ENCODE peak calls at places on chromosome 6, in ten cellular contexts. D is psoas muscle, Q is lung, H is spleen, G is AG04450, V is heart right ventricle, P is PC-9, E is ovary, F is cardiac muscle cell, M is fibroblast of pulmonary artery. S is an unnamed sample.

GRCh38 chr6:43887340-43887858 is 117.4 kb downstream of the VEGFA start:
- DNase-seq in D (no peak), Q (no peak), H (peak), G (no peak), V (no peak), P (peak), E (no peak), F (peak), M (no peak), S (no peak)

GRCh38 chr6:105453968-105454367 is 51.1 kb upstream of the PREP start:
- DNase-seq in D (no peak), Q (no peak), H (no peak), G (no peak), V (no peak), P (no peak), E (no peak), F (no peak), M (no peak), S (no peak)

GRCh38 chr6:30707281-30707850 is 9.7 kb downstream of the MDC1 start:
- DNase-seq in D (no peak), Q (no peak), H (peak), G (no peak), V (no peak), P (peak), E (no peak), F (no peak), M (no peak), S (no peak)

GRCh38 chr6:22026160-22026678 is 270.6 kb downstream of the PRL start:
- DNase-seq in D (no peak), Q (no peak), H (no peak), G (no peak), V (no peak), P (no peak), E (no peak), F (peak), M (no peak), S (no peak)

GRCh38 chr6:41408576-41408975 is 73.2 kb downstream of the NCR2 start:
- DNase-seq in D (no peak), Q (no peak), H (no peak), G (no peak), V (no peak), P (no peak), E (no peak), F (no peak), M (no peak), S (no peak)

GRCh38 chr6:95321106-95321505 is 256.2 kb upstream of the MANEA start:
- DNase-seq in D (no peak), Q (no peak), H (no peak), G (no peak), V (no peak), P (no peak), E (no peak), F (no peak), M (no peak), S (no peak)

GRCh38 chr6:41469951-41470340 is 76.2 kb upstream of the FOXP4 start:
- DNase-seq in D (no peak), Q (no peak), H (no peak), G (no peak), V (no peak), P (peak), E (peak), F (peak), M (no peak), S (no peak)

GRCh38 chr6:42498473-42499128 is 46.9 kb upstream of the TRERF1 start:
- DNase-seq in D (no peak), Q (peak), H (no peak), G (no peak), V (peak), P (no peak), E (no peak), F (no peak), M (no peak), S (no peak)

GRCh38 chr6:11058406-11058805 is 14.3 kb upstream of the ELOVL2 start:
- DNase-seq in D (no peak), Q (no peak), H (no peak), G (no peak), V (no peak), P (no peak), E (no peak), F (peak), M (no peak), S (no peak)

GRCh38 chr6:121999458-122000065 is 399.9 kb upstream of the HSF2 start:
- DNase-seq in D (no peak), Q (no peak), H (no peak), G (no peak), V (no peak), P (no peak), E (no peak), F (no peak), M (no peak), S (no peak)

GRCh38 chr6:156729248-156729647 is 47.9 kb upstream of the ARID1B start:
- DNase-seq in D (no peak), Q (no peak), H (no peak), G (no peak), V (no peak), P (peak), E (no peak), F (peak), M (peak), S (no peak)

GRCh38 chr6:16331328-16332174 is 93.2 kb downstream of the GMPR start:
- DNase-seq in D (peak), Q (peak), H (peak), G (no peak), V (peak), P (peak), E (peak), F (peak), M (peak), S (no peak)

GRCh38 chr6:56040271-56040670 is 164.9 kb upstream of the BMP5 start:
- DNase-seq in D (no peak), Q (no peak), H (no peak), G (no peak), V (no peak), P (no peak), E (no peak), F (peak), M (peak), S (no peak)

GRCh38 chr6:43742931-43743632 is 26.9 kb upstream of the VEGFA start:
- DNase-seq in D (no peak), Q (no peak), H (no peak), G (no peak), V (no peak), P (no peak), E (no peak), F (no peak), M (no peak), S (no peak)

GRCh38 chr6:120899932-120900331 is 434.3 kb downstream of the TBC1D32 start:
- DNase-seq in D (no peak), Q (no peak), H (no peak), G (no peak), V (no peak), P (no peak), E (no peak), F (no peak), M (no peak), S (no peak)

GRCh38 chr6:137808836-137809315 is 58.2 kb upstream of the TNFAIP3 start:
- DNase-seq in D (no peak), Q (no peak), H (no peak), G (no peak), V (no peak), P (no peak), E (no peak), F (no peak), M (no peak), S (no peak)

GRCh38 chr6:142482973-142483372 is 181.2 kb downstream of the ADGRG6 start:
- DNase-seq in D (no peak), Q (no peak), H (no peak), G (no peak), V (no peak), P (no peak), E (no peak), F (peak), M (no peak), S (no peak)

DNA sequence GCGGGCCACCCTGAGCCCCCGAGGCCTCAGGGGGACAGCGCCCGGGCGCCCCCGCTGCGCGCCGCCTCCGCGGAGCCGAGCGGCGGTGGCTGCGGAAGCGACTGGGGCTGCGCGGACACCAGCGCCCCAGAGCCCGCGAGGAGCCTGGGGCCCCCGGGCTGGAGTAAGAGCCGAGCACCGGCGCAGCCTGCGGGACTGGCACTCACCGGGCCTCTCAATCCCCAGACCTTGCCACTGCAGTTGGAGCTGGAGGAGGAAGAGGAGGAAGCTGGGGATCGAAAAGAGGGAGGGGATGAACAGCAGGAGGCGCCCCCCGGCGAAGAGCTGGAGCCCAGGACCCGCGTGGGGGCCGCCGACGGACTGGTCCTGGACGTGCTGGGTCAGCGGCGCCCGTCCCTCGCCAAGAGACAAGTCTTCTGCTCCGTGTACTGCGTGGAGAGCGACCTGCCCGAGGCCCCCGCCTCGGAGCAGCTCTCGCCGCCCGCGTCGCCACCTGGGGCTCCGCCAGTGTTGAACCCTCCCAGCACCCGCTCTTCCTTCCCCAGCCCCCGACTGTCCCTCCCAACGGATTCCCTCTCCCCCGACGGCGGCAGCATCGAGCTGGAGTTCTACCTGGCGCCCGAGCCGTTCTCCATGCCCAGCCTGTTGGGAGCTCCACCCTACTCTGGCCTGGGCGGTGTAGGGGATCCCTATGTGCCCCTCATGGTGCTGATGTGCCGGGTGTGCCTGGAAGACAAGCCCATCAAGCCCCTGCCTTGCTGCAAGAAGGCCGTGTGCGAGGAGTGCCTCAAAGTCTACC is 579 bp downstream of the RNF217 start:
- DNase-seq in D (peak), Q (peak), H (peak), G (no peak), V (peak), P (peak), E (peak), F (peak), M (peak), S (no peak)
- TF ChIP-seq CTCF in D (peak), Q (no peak), H (no peak), G (peak), V (no peak), P (peak), E (no peak), F (peak), M (no peak), S (peak)

GRCh38 chr6:128487055-128487454 is 33.3 kb downstream of the PTPRK start:
- DNase-seq in D (no peak), Q (no peak), H (no peak), G (no peak), V (no peak), P (no peak), E (no peak), F (no peak), M (no peak), S (no peak)
- TF ChIP-seq CTCF in D (no peak), Q (no peak), H (no peak), G (peak), V (no peak), P (peak), E (no peak), F (peak), M (peak), S (no peak)

DNA sequence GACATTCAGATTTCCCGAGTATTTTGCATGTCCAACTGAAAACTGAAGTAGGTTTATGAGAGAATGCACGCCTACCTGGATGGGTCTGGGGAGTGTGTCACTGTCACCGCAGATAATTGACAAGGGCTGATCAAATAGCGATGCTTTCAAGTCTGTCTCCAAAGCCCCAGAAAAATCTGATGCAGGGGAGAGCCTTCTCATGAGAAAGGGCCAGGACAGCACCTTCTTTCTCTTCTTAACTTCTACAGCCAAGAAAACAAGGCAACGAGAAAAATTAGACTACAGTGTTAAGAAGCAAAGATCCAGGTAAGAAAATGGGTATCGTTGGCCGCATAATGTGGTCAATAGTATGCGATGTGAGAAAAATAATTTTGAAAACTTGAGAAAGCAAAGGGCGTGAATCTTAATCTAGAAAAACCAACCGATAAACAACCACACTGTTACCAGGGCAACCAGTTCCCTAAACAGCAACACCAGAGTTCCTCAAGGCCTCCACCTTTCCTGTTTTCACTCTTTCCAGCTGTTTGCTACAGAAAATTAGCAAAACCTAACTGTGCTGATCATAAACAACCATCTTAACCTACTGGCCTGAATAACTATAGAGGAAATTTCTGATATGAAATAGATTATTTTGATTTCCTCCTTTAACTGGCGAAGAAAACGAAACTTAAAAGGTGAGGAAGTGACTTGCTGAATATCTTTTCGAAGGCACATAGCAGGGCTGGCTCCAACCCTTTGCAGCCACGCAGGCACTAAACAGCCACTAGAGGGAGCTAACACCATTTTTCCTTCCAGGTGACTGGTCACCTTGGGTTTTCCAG is 2.6 kb downstream of the TAGAP start:
- DNase-seq in D (peak), Q (peak), H (peak), G (peak), V (peak), P (peak), E (peak), F (peak), M (peak), S (peak)
- TF ChIP-seq CTCF in D (peak), Q (peak), H (peak), G (peak), V (peak), P (peak), E (peak), F (peak), M (peak), S (peak)

GRCh38 chr6:34547921-34548644 is 8.0 kb downstream of the SPDEF start:
- DNase-seq in D (no peak), Q (no peak), H (no peak), G (no peak), V (no peak), P (no peak), E (no peak), F (no peak), M (no peak), S (no peak)

GRCh38 chr6:34544052-34544604 is 12.0 kb downstream of the SPDEF start:
- DNase-seq in D (no peak), Q (no peak), H (no peak), G (no peak), V (no peak), P (no peak), E (no peak), F (no peak), M (no peak), S (no peak)

GRCh38 chr6:34544776-34545471 is 11.2 kb downstream of the SPDEF start:
- DNase-seq in D (no peak), Q (no peak), H (no peak), G (no peak), V (no peak), P (no peak), E (no peak), F (peak), M (peak), S (no peak)

GRCh38 chr6:34549056-34549803 is 6.9 kb downstream of the SPDEF start:
- DNase-seq in D (no peak), Q (no peak), H (no peak), G (no peak), V (no peak), P (no peak), E (no peak), F (no peak), M (no peak), S (no peak)

GRCh38 chr6:34546551-34547321 is 9.4 kb downstream of the SPDEF start:
- DNase-seq in D (no peak), Q (peak), H (no peak), G (no peak), V (peak), P (peak), E (peak), F (peak), M (peak), S (no peak)
- TF ChIP-seq CTCF in D (no peak), Q (no peak), H (no peak), G (no peak), V (no peak), P (no peak), E (no peak), F (no peak), M (no peak), S (no peak)

DNA sequence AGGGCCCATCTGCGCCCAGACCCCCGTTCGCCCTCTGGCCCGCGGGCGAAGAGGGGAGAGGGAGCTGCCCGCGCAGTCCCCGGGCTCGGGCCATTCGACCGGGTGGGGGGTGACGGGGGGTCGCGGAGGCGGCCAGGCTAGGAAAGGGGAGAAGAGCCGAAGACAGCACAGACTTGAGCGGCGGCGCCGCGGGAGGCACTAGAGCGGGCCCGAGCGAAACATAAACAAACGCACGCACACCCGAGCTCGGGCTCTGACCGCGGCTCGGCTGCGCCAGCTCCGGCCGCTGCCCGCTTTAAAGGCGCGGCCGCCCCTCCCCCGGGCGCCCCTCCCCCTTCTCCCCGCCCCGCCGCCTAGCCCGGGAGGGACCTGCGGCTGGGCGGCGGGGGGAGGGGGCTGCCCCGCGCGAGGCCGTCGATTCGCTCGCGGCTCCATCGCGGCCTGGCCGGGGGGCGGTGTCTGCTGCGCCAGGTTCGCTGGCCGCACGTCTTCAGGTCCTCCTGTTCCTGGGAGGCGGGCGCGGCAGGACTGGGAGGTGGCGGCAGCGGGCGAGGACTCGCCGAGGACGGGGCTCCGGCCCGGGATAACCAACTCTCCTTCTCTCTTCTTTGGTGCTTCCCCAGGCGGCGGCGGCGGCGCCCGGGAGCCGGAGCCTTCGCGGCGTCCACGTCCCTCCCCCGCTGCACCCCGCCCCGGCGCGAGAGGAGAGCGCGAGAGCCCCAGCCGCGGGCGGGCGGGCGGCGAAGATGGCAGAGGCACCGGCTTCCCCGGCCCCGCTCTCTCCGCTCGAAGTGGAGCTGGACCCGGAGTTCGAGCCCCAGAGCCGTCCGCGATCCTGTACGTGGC is at the start of gene FOXO3:
- DNase-seq in D (peak), Q (peak), H (peak), G (no peak), V (peak), P (peak), E (peak), F (peak), M (peak), S (peak)
- TF ChIP-seq CTCF in D (no peak), Q (no peak), H (no peak), G (no peak), V (no peak), P (no peak), E (no peak), F (no peak), M (no peak), S (no peak)

GRCh38 chr6:125189494-125189893 is 35.9 kb downstream of the TPD52L1 start:
- DNase-seq in D (no peak), Q (no peak), H (no peak), G (no peak), V (no peak), P (no peak), E (no peak), F (no peak), M (no peak), S (no peak)

GRCh38 chr6:125192610-125192930 is 39.0 kb downstream of the TPD52L1 start:
- DNase-seq in D (no peak), Q (no peak), H (no peak), G (no peak), V (no peak), P (no peak), E (no peak), F (no peak), M (no peak), S (no peak)

GRCh38 chr6:125191916-125192609 is 38.5 kb downstream of the TPD52L1 start:
- DNase-seq in D (peak), Q (peak), H (no peak), G (peak), V (peak), P (peak), E (no peak), F (peak), M (peak), S (no peak)

GRCh38 chr6:125188594-125189203 is 35.1 kb downstream of the TPD52L1 start:
- DNase-seq in D (no peak), Q (no peak), H (no peak), G (no peak), V (no peak), P (no peak), E (no peak), F (no peak), M (no peak), S (no peak)

DNA sequence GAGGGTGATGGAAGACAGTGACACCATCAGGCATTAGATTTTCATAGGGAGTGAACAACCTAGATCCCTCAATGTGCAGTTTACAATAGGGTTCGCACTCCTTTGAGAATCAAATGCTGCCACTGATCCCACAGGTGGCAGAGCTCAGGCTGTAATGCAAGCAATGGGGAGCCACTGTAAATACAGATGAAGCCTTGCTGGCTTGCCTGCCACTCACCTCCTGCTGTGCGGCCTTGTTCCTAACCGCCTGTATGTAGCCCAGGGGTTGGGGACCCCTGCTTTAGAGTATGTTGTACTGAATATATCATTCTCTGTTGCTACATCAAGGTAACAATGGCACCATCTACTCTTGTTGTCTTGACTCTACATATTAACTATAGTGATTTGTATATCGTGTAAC is 37.1 kb downstream of the TPD52L1 start:
- DNase-seq in D (no peak), Q (no peak), H (no peak), G (no peak), V (no peak), P (no peak), E (no peak), F (no peak), M (no peak), S (no peak)
- TF ChIP-seq CTCF in D (no peak), Q (no peak), H (no peak), G (no peak), V (no peak), P (no peak), E (no peak), F (no peak), M (no peak), S (no peak)

DNA sequence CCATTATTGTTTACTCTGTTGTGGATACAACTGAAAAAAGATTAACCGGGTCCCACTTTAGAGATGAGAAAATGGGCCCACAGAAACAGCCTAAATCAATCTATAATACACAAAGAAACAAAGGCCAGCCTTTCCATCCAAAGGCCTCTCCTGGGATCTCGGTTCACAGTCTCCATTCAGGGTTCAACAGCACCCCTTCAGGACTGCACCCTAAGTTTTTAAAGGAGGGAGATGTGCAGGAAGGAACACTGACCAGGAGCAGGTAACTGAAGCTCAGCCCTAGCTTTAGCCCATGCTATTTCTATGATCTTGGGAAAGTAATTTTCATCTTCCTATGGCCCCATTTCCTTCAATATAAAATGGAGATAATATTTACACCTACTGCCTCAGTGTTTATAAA is 147.7 kb downstream of the BTBD9 start:
- DNase-seq in D (no peak), Q (no peak), H (no peak), G (no peak), V (no peak), P (no peak), E (no peak), F (no peak), M (no peak), S (no peak)
- TF ChIP-seq CTCF in D (no peak), Q (no peak), H (no peak), G (no peak), V (no peak), P (no peak), E (no peak), F (no peak), M (no peak), S (no peak)